ENCODE peak calls at places on chromosomes 16 and 17, in ten cellular contexts. Z is astrocyte of the cerebellum; W is foreskin keratinocyte; J is type B pancreatic cell; F is stimulated activated CD8-positive, alpha-beta memory T cell treated with anti-CD3 and anti-CD28 coated beads, Interleukin-4, amount 100 ng/mL, for 48 hours; D is HEK293T; H is AG09319; S is GM06990; T is left colon; U is amygdala. V is an unnamed sample.

GRCh38 chr16:1543085-1543896 is 9.8 kb downstream of the TMEM204 start:
- DNase-seq in Z (no peak), W (peak), J (no peak), F (peak), D (peak), H (peak), S (no peak), T (peak), U (no peak), V (peak)

GRCh38 chr16:56606688-56607618 is 1.4 kb upstream of the MT2A start:
- DNase-seq in Z (peak), W (peak), J (no peak), F (peak), D (no peak), H (peak), S (no peak), T (peak), U (peak), V (peak)

GRCh38 chr16:21076186-21076883 is 74.3 kb downstream of the DNAH3 start:
- DNase-seq in Z (no peak), W (no peak), J (no peak), F (no peak), D (no peak), H (no peak), S (no peak), T (peak), U (no peak), V (no peak)

GRCh38 chr16:77290451-77291110 is 91.4 kb downstream of the SYCE1L start:
- DNase-seq in Z (peak), W (no peak), J (no peak), F (no peak), D (no peak), H (no peak), S (no peak), T (no peak), U (no peak), V (no peak)

GRCh38 chr17:43714338-43715149 is 44.0 kb downstream of the SOST start:
- DNase-seq in Z (no peak), W (peak), J (no peak), F (no peak), D (no peak), H (no peak), S (no peak), T (no peak), U (no peak), V (no peak)

GRCh38 chr16:87713469-87714229 is 52.1 kb downstream of the KLHDC4 start:
- DNase-seq in Z (no peak), W (no peak), J (no peak), F (peak), D (no peak), H (no peak), S (no peak), T (no peak), U (no peak), V (no peak)

GRCh38 chr17:29256735-29257466 is 10.2 kb downstream of the CRYBA1 start:
- DNase-seq in Z (no peak), W (no peak), J (no peak), F (no peak), D (no peak), H (no peak), S (no peak), T (no peak), U (no peak), V (no peak)

GRCh38 chr16:67855789-67856188 is 8.3 kb upstream of the CENPT start:
- DNase-seq in Z (no peak), W (no peak), J (no peak), F (no peak), D (no peak), H (no peak), S (no peak), T (no peak), U (no peak), V (no peak)

GRCh38 chr16:2157480-2158261 is 2.1 kb downstream of the TRAF7 start:
- DNase-seq in Z (no peak), W (no peak), J (no peak), F (no peak), D (no peak), H (no peak), S (no peak), T (peak), U (no peak), V (peak)

V was measured in C1 segment of cervical spinal cord.